ENCODE peak calls at places on chromosomes 6 and 20, in eight cellular contexts. C is activated CD8-positive, alpha-beta memory T cell treated with anti-CD3 and anti-CD28 coated beads for 24 hours; S is left ventricle myocardium inferior; P is cardiac fibroblast; T is lower leg skin; F is CD8-positive, alpha-beta memory T cell; Q is activated T-cell treated with anti-CD3 and anti-CD28 coated beads for 1 hour; M is CD4-positive, alpha-beta T cell. U is an unnamed sample.

GRCh38 chr20:58598271-58599015 is 52.6 kb upstream of the STX16 start:
- DNase-seq in C (no peak), S (peak; percentile 68), P (peak; percentile 66), T (no peak), F (no peak), Q (no peak), M (no peak), U (peak; percentile 59)

GRCh38 chr6:131419698-131420097 is 153.3 kb upstream of the ARG1 start:
- DNase-seq in C (no peak), S (no peak), P (no peak), T (no peak), F (no peak), Q (no peak), M (no peak), U (no peak)

GRCh38 chr6:3811191-3811590 is 38.0 kb upstream of the FAM50B start:
- DNase-seq in C (no peak), S (no peak), P (no peak), T (peak; percentile 82), F (no peak), Q (no peak), M (no peak), U (no peak)

GRCh38 chr6:10951675-10952282 is 64.9 kb downstream of the SYCP2L start:
- DNase-seq in C (no peak), S (no peak), P (peak; percentile 83), T (no peak), F (no peak), Q (no peak), M (no peak), U (peak; percentile 71)

GRCh38 chr20:62702886-62703852 is 5.5 kb upstream of the NTSR1 start:
- DNase-seq in C (no peak), S (no peak), P (peak; percentile 90), T (no peak), F (peak; percentile 58), Q (no peak), M (peak; percentile 17), U (peak; percentile 91)

GRCh38 chr6:31575952-31576684 is 753 bp downstream of the TNF start:
- DNase-seq in C (no peak), S (no peak), P (peak; percentile 33), T (no peak), F (no peak), Q (no peak), M (no peak), U (no peak)

GRCh38 chr6:3340891-3341290 is 82.1 kb downstream of the PSMG4 start:
- DNase-seq in C (no peak), S (no peak), P (peak; percentile 38), T (no peak), F (no peak), Q (no peak), M (no peak), U (peak; percentile 53)

GRCh38 chr20:9514461-9515210 is at the start of gene LAMP5:
- DNase-seq in C (no peak), S (no peak), P (no peak), T (no peak), F (no peak), Q (no peak), M (no peak), U (no peak)

GRCh38 chr6:149033454-149034241 is 283.9 kb upstream of the TAB2 start:
- DNase-seq in C (no peak), S (no peak), P (no peak), T (no peak), F (no peak), Q (no peak), M (no peak), U (no peak)

GRCh38 chr6:32529697-32530429 is at the start of gene HLA-DRB5:
- DNase-seq in C (peak; percentile 59), S (peak; percentile 26), P (no peak), T (peak; percentile 70), F (peak; percentile 47), Q (no peak), M (no peak), U (no peak)

GRCh38 chr20:2172305-2173175 is 70.9 kb downstream of the STK35 start:
- DNase-seq in C (peak; percentile 87), S (peak; percentile 65), P (peak; percentile 68), T (peak; percentile 94), F (peak; percentile 70), Q (peak; percentile 60), M (peak; percentile 56), U (peak; percentile 70)